ENCODE peak calls at places on chromosomes 5 and 9, in five cellular contexts. One of them, this sample, is unnamed.

GRCh38 chr5:10474521-10475075 is 32.9 kb downstream of the ROPN1L start:
- DNase-seq in H7: no peak
- DNase-seq in cerebellar cortex: no peak
- DNase-seq in DMS153: no peak
- DNase-seq in nephron progenitor cell: no peak
- DNase-seq in this sample: no peak

GRCh38 chr9:88478236-88478635 is 56.7 kb upstream of the NXNL2 start:
- DNase-seq in H7: no peak
- DNase-seq in cerebellar cortex: no peak
- DNase-seq in DMS153: no peak
- DNase-seq in nephron progenitor cell: no peak
- DNase-seq in this sample: no peak

GRCh38 chr5:1447772-1448361 is 2.6 kb upstream of the SLC6A3 start:
- DNase-seq in H7: peak
- DNase-seq in cerebellar cortex: no peak
- DNase-seq in DMS153: no peak
- DNase-seq in nephron progenitor cell: no peak
- DNase-seq in this sample: no peak

GRCh38 chr9:117523531-117524153 is 108.8 kb upstream of the ASTN2 start:
- DNase-seq in H7: no peak
- DNase-seq in cerebellar cortex: no peak
- DNase-seq in DMS153: peak
- DNase-seq in nephron progenitor cell: no peak
- DNase-seq in this sample: no peak

GRCh38 chr5:67178085-67178484 is 18.5 kb downstream of the CD180 start:
- DNase-seq in H7: no peak
- DNase-seq in cerebellar cortex: no peak
- DNase-seq in DMS153: no peak
- DNase-seq in nephron progenitor cell: no peak
- DNase-seq in this sample: no peak

GRCh38 chr9:27292646-27293045 is 4.3 kb downstream of the EQTN start:
- DNase-seq in H7: no peak
- DNase-seq in cerebellar cortex: no peak
- DNase-seq in DMS153: no peak
- DNase-seq in nephron progenitor cell: no peak
- DNase-seq in this sample: no peak

GRCh38 chr9:83012160-83012559 is 50.8 kb downstream of the RASEF start:
- DNase-seq in H7: no peak
- DNase-seq in cerebellar cortex: no peak
- DNase-seq in DMS153: no peak
- DNase-seq in nephron progenitor cell: no peak
- DNase-seq in this sample: no peak

GRCh38 chr5:67297802-67298532 is 101.4 kb upstream of the CD180 start:
- DNase-seq in H7: no peak
- DNase-seq in cerebellar cortex: no peak
- DNase-seq in DMS153: no peak
- DNase-seq in nephron progenitor cell: no peak
- DNase-seq in this sample: peak

GRCh38 chr5:151739395-151739794 is 19.0 kb downstream of the ATOX1 start:
- DNase-seq in H7: no peak
- DNase-seq in cerebellar cortex: no peak
- DNase-seq in DMS153: no peak
- DNase-seq in nephron progenitor cell: no peak
- DNase-seq in this sample: no peak

GRCh38 chr5:130189961-130190360 is 285.7 kb downstream of the CHSY3 start:
- DNase-seq in H7: no peak
- DNase-seq in cerebellar cortex: no peak
- DNase-seq in DMS153: no peak
- DNase-seq in nephron progenitor cell: no peak
- DNase-seq in this sample: no peak

GRCh38 chr9:125845271-125845808 is 98.2 kb downstream of the PBX3 start:
- DNase-seq in H7: no peak
- DNase-seq in cerebellar cortex: no peak
- DNase-seq in DMS153: no peak
- DNase-seq in nephron progenitor cell: no peak
- DNase-seq in this sample: no peak

GRCh38 chr5:57435701-57436134 is 46.9 kb downstream of the ACTBL2 start:
- DNase-seq in H7: no peak
- DNase-seq in cerebellar cortex: no peak
- DNase-seq in DMS153: no peak
- DNase-seq in nephron progenitor cell: no peak
- DNase-seq in this sample: no peak

GRCh38 chr9:16421534-16421933 is 448.9 kb downstream of the BNC2 start:
- DNase-seq in H7: peak
- DNase-seq in cerebellar cortex: no peak
- DNase-seq in DMS153: peak
- DNase-seq in nephron progenitor cell: no peak
- DNase-seq in this sample: no peak

GRCh38 chr5:9233712-9234111 is 312.2 kb downstream of the SEMA5A start:
- DNase-seq in H7: no peak
- DNase-seq in cerebellar cortex: no peak
- DNase-seq in DMS153: no peak
- DNase-seq in nephron progenitor cell: no peak
- DNase-seq in this sample: no peak

GRCh38 chr5:131794596-131794995 is 2.2 kb downstream of the FNIP1 start:
- DNase-seq in H7: no peak
- DNase-seq in cerebellar cortex: no peak
- DNase-seq in DMS153: no peak
- DNase-seq in nephron progenitor cell: no peak
- DNase-seq in this sample: no peak

GRCh38 chr5:88680253-88681132 is 202.5 kb downstream of the MEF2C start:
- DNase-seq in H7: peak
- DNase-seq in cerebellar cortex: peak
- DNase-seq in DMS153: no peak
- DNase-seq in nephron progenitor cell: peak
- DNase-seq in this sample: peak

GRCh38 chr9:113622038-113622437 is 158.5 kb downstream of the RGS3 start:
- DNase-seq in H7: peak
- DNase-seq in cerebellar cortex: no peak
- DNase-seq in DMS153: no peak
- DNase-seq in nephron progenitor cell: no peak
- DNase-seq in this sample: no peak

GRCh38 chr5:71836547-71837112 is 117.6 kb downstream of the CARTPT start:
- DNase-seq in H7: no peak
- DNase-seq in cerebellar cortex: no peak
- DNase-seq in DMS153: no peak
- DNase-seq in nephron progenitor cell: no peak
- DNase-seq in this sample: no peak

GRCh38 chr5:168286386-168286785 is 5.1 kb upstream of the WWC1 start:
- DNase-seq in H7: peak
- DNase-seq in cerebellar cortex: no peak
- DNase-seq in DMS153: peak
- DNase-seq in nephron progenitor cell: peak
- DNase-seq in this sample: no peak

GRCh38 chr9:18605763-18606162 is 131.8 kb downstream of the ADAMTSL1 start:
- DNase-seq in H7: no peak
- DNase-seq in cerebellar cortex: no peak
- DNase-seq in DMS153: no peak
- DNase-seq in nephron progenitor cell: no peak
- DNase-seq in this sample: no peak

GRCh38 chr5:146078566-146078965 is 26.8 kb downstream of the PLAC8L1 start:
- DNase-seq in H7: peak
- DNase-seq in cerebellar cortex: no peak
- DNase-seq in DMS153: no peak
- DNase-seq in nephron progenitor cell: no peak
- DNase-seq in this sample: peak

GRCh38 chr5:50963647-50964584 is 297.5 kb downstream of the PARP8 start:
- DNase-seq in H7: peak
- DNase-seq in cerebellar cortex: peak
- DNase-seq in DMS153: no peak
- DNase-seq in nephron progenitor cell: peak
- DNase-seq in this sample: peak

GRCh38 chr9:33751536-33752129 is 43.7 kb upstream of the PRSS3 start:
- DNase-seq in H7: no peak
- DNase-seq in cerebellar cortex: peak
- DNase-seq in DMS153: no peak
- DNase-seq in nephron progenitor cell: no peak
- DNase-seq in this sample: no peak

GRCh38 chr5:54671111-54671531 is 153.6 kb downstream of the SNX18 start:
- DNase-seq in H7: no peak
- DNase-seq in cerebellar cortex: no peak
- DNase-seq in DMS153: no peak
- DNase-seq in nephron progenitor cell: no peak
- DNase-seq in this sample: no peak

GRCh38 chr5:179322071-179323025 is 22.9 kb downstream of the ADAMTS2 start:
- DNase-seq in H7: peak
- DNase-seq in cerebellar cortex: no peak
- DNase-seq in DMS153: no peak
- DNase-seq in nephron progenitor cell: no peak
- DNase-seq in this sample: no peak

GRCh38 chr5:65474129-65474711 is 7.5 kb downstream of the ADAMTS6 start:
- DNase-seq in H7: no peak
- DNase-seq in cerebellar cortex: no peak
- DNase-seq in DMS153: no peak
- DNase-seq in nephron progenitor cell: no peak
- DNase-seq in this sample: no peak

GRCh38 chr9:29555452-29555851 is 1982.2 kb upstream of the C9orf72 start:
- DNase-seq in H7: no peak
- DNase-seq in cerebellar cortex: no peak
- DNase-seq in DMS153: no peak
- DNase-seq in nephron progenitor cell: no peak
- DNase-seq in this sample: no peak

GRCh38 chr9:124332756-124333155 is 75.0 kb downstream of the NEK6 start:
- DNase-seq in H7: peak
- DNase-seq in cerebellar cortex: no peak
- DNase-seq in DMS153: no peak
- DNase-seq in nephron progenitor cell: no peak
- DNase-seq in this sample: no peak

GRCh38 chr9:87122947-87123685 is 175.8 kb upstream of the GAS1 start:
- DNase-seq in H7: no peak
- DNase-seq in cerebellar cortex: no peak
- DNase-seq in DMS153: no peak
- DNase-seq in nephron progenitor cell: no peak
- DNase-seq in this sample: no peak

GRCh38 chr5:170484459-170484831 is 19.4 kb upstream of the KCNIP1 start:
- DNase-seq in H7: no peak
- DNase-seq in cerebellar cortex: no peak
- DNase-seq in DMS153: no peak
- DNase-seq in nephron progenitor cell: no peak
- DNase-seq in this sample: no peak

GRCh38 chr5:145408048-145408341 is 427.1 kb downstream of the PRELID2 start:
- DNase-seq in H7: no peak
- DNase-seq in cerebellar cortex: no peak
- DNase-seq in DMS153: no peak
- DNase-seq in nephron progenitor cell: no peak
- DNase-seq in this sample: no peak

GRCh38 chr5:138789771-138790242 is 36.6 kb downstream of the CTNNA1 start:
- DNase-seq in H7: peak
- DNase-seq in cerebellar cortex: peak
- DNase-seq in DMS153: no peak
- DNase-seq in nephron progenitor cell: peak
- DNase-seq in this sample: peak

GRCh38 chr9:121840838-121841760 is 189.7 kb downstream of the DAB2IP start:
- DNase-seq in H7: no peak
- DNase-seq in cerebellar cortex: peak
- DNase-seq in DMS153: no peak
- DNase-seq in nephron progenitor cell: no peak
- DNase-seq in this sample: peak

GRCh38 chr5:125326114-125326513 is 579.7 kb upstream of the ZNF608 start:
- DNase-seq in H7: no peak
- DNase-seq in cerebellar cortex: peak
- DNase-seq in DMS153: peak
- DNase-seq in nephron progenitor cell: no peak
- DNase-seq in this sample: no peak

GRCh38 chr9:95047452-95048224 is 269.9 kb downstream of the FANCC start:
- DNase-seq in H7: no peak
- DNase-seq in cerebellar cortex: no peak
- DNase-seq in DMS153: no peak
- DNase-seq in nephron progenitor cell: no peak
- DNase-seq in this sample: no peak